ENCODE peak calls at places on chromosome 1, in four cellular contexts. One of them, this sample, is unnamed.

GRCh38 chr1:51660570-51660969 is 43.7 kb downstream of the OSBPL9 start:
- DNase-seq in neural crest cell: no peak
- DNase-seq in B cell: no peak
- DNase-seq in stimulated activated CD4-positive, alpha-beta T cell treated with anti-CD3 and anti-CD28 coated beads, Interleukin-2, amount 100 ng/mL, for 48 hours: no peak
- DNase-seq in this sample: no peak

GRCh38 chr1:180040034-180040433 is 85.4 kb downstream of the CEP350 start:
- DNase-seq in neural crest cell: no peak
- DNase-seq in B cell: no peak
- DNase-seq in stimulated activated CD4-positive, alpha-beta T cell treated with anti-CD3 and anti-CD28 coated beads, Interleukin-2, amount 100 ng/mL, for 48 hours: no peak
- DNase-seq in this sample: no peak

GRCh38 chr1:30696831-30697230 is 26.6 kb downstream of the MATN1 start:
- DNase-seq in neural crest cell: no peak
- DNase-seq in B cell: no peak
- DNase-seq in stimulated activated CD4-positive, alpha-beta T cell treated with anti-CD3 and anti-CD28 coated beads, Interleukin-2, amount 100 ng/mL, for 48 hours: no peak
- DNase-seq in this sample: no peak

GRCh38 chr1:7863756-7864328 is 11.0 kb upstream of the UTS2 start:
- DNase-seq in neural crest cell: no peak
- DNase-seq in B cell: no peak
- DNase-seq in stimulated activated CD4-positive, alpha-beta T cell treated with anti-CD3 and anti-CD28 coated beads, Interleukin-2, amount 100 ng/mL, for 48 hours: no peak
- DNase-seq in this sample: no peak

GRCh38 chr1:221039616-221040015 is 160.4 kb downstream of the HLX start:
- DNase-seq in neural crest cell: no peak
- DNase-seq in B cell: no peak
- DNase-seq in stimulated activated CD4-positive, alpha-beta T cell treated with anti-CD3 and anti-CD28 coated beads, Interleukin-2, amount 100 ng/mL, for 48 hours: no peak
- DNase-seq in this sample: no peak

GRCh38 chr1:10841059-10841458 is 44.6 kb upstream of the CASZ1 start:
- DNase-seq in neural crest cell: no peak
- DNase-seq in B cell: no peak
- DNase-seq in stimulated activated CD4-positive, alpha-beta T cell treated with anti-CD3 and anti-CD28 coated beads, Interleukin-2, amount 100 ng/mL, for 48 hours: no peak
- DNase-seq in this sample: no peak

GRCh38 chr1:6471086-6471841 is 5.3 kb upstream of the TNFRSF25 start:
- DNase-seq in neural crest cell: no peak
- DNase-seq in B cell: no peak
- DNase-seq in stimulated activated CD4-positive, alpha-beta T cell treated with anti-CD3 and anti-CD28 coated beads, Interleukin-2, amount 100 ng/mL, for 48 hours: no peak
- DNase-seq in this sample: no peak

GRCh38 chr1:227357229-227358078 is 39.2 kb upstream of the CDC42BPA start:
- DNase-seq in neural crest cell: no peak
- DNase-seq in B cell: no peak
- DNase-seq in stimulated activated CD4-positive, alpha-beta T cell treated with anti-CD3 and anti-CD28 coated beads, Interleukin-2, amount 100 ng/mL, for 48 hours: no peak
- DNase-seq in this sample: no peak

GRCh38 chr1:172283766-172284165 is 136.7 kb upstream of the C1orf105 start:
- DNase-seq in neural crest cell: no peak
- DNase-seq in B cell: no peak
- DNase-seq in stimulated activated CD4-positive, alpha-beta T cell treated with anti-CD3 and anti-CD28 coated beads, Interleukin-2, amount 100 ng/mL, for 48 hours: no peak
- DNase-seq in this sample: no peak

GRCh38 chr1:210233495-210234253 is 1.1 kb downstream of the SERTAD4 start:
- DNase-seq in neural crest cell: peak
- DNase-seq in B cell: no peak
- DNase-seq in stimulated activated CD4-positive, alpha-beta T cell treated with anti-CD3 and anti-CD28 coated beads, Interleukin-2, amount 100 ng/mL, for 48 hours: peak
- DNase-seq in this sample: peak

GRCh38 chr1:221522440-221523050 is 219.3 kb downstream of the DUSP10 start:
- DNase-seq in neural crest cell: no peak
- DNase-seq in B cell: no peak
- DNase-seq in stimulated activated CD4-positive, alpha-beta T cell treated with anti-CD3 and anti-CD28 coated beads, Interleukin-2, amount 100 ng/mL, for 48 hours: no peak
- DNase-seq in this sample: no peak